ENCODE peak calls at places on chromosomes 13 and 19, in eight cellular contexts. W is type B pancreatic cell; R is activated T-helper 1 cell treated with anti-CD3 and anti-CD28 coated beads, Interleukin-12 subunit alpha, Interleukin-12 subunit beta, Interleukin-2, Interleukin-4 antibody, amounts not matched to agents 30 ng/mL and 10 ng/mL and 1 ng/mL, durations not matched to agents 14 hours and 24 hours and 36 hours; X is AG09309; A is GM12892; L is Caco-2; G is stimulated activated CD4-positive, alpha-beta T cell treated with anti-CD3 and anti-CD28 coated beads, Interleukin-2, amount 100 ng/mL, for 48 hours; Z is CD4-positive, alpha-beta memory T cell. B is an unnamed sample.

GRCh38 chr19:14103310-14103709 is 12.8 kb upstream of the SAMD1 start:
- DNase-seq in W (no peak), R (no peak), X (no peak), A (no peak), L (no peak), G (no peak), Z (no peak), B (no peak)

GRCh38 chr13:35499131-35500051 is 22.9 kb upstream of the MAB21L1 start:
- DNase-seq in W (no peak), R (no peak), X (no peak), A (no peak), L (no peak), G (no peak), Z (no peak), B (peak)

GRCh38 chr19:46718157-46718933 is 1.4 kb upstream of the PRKD2 start:
- DNase-seq in W (no peak), R (peak), X (no peak), A (peak), L (no peak), G (peak), Z (peak), B (no peak)

GRCh38 chr13:39385621-39386231 is 217.3 kb downstream of the LHFPL6 start:
- DNase-seq in W (no peak), R (no peak), X (no peak), A (no peak), L (no peak), G (no peak), Z (no peak), B (no peak)

GRCh38 chr13:69951412-69951811 is 156.2 kb upstream of the ATXN8OS start:
- DNase-seq in W (no peak), R (no peak), X (no peak), A (no peak), L (no peak), G (no peak), Z (no peak), B (no peak)

GRCh38 chr13:90713436-90714133 is 633.9 kb upstream of the MIR17HG start:
- DNase-seq in W (no peak), R (no peak), X (no peak), A (no peak), L (no peak), G (no peak), Z (no peak), B (no peak)

GRCh38 chr19:55005684-55006488 is 32.2 kb downstream of the GP6 start:
- DNase-seq in W (no peak), R (peak), X (no peak), A (no peak), L (peak), G (peak), Z (peak), B (peak)

GRCh38 chr13:74571811-74572210 is 437.6 kb upstream of the KLF12 start:
- DNase-seq in W (no peak), R (no peak), X (no peak), A (no peak), L (no peak), G (no peak), Z (no peak), B (no peak)

GRCh38 chr19:19305066-19305465 is 15.2 kb downstream of the SUGP1 start:
- DNase-seq in W (no peak), R (no peak), X (no peak), A (no peak), L (no peak), G (no peak), Z (no peak), B (no peak)

GRCh38 chr19:16938211-16938610 is 49.4 kb downstream of the F2RL3 start:
- DNase-seq in W (no peak), R (no peak), X (no peak), A (no peak), L (no peak), G (no peak), Z (no peak), B (no peak)

GRCh38 chr13:75398072-75398471 is 83.9 kb downstream of the TBC1D4 start:
- DNase-seq in W (no peak), R (no peak), X (no peak), A (no peak), L (no peak), G (no peak), Z (no peak), B (no peak)

GRCh38 chr13:35470671-35471465 is 5.6 kb downstream of the MAB21L1 start:
- DNase-seq in W (peak), R (no peak), X (no peak), A (no peak), L (no peak), G (no peak), Z (no peak), B (no peak)

GRCh38 chr13:35891973-35892441 is 239.2 kb downstream of the DCLK1 start:
- DNase-seq in W (no peak), R (no peak), X (no peak), A (no peak), L (no peak), G (no peak), Z (no peak), B (no peak)

GRCh38 chr13:114004416-114005205 is 30.7 kb upstream of the C13orf46 start:
- DNase-seq in W (no peak), R (no peak), X (no peak), A (no peak), L (peak), G (no peak), Z (no peak), B (no peak)

GRCh38 chr19:12800344-12800732 is 1.3 kb downstream of the PRDX2 start:
- DNase-seq in W (no peak), R (no peak), X (no peak), A (no peak), L (no peak), G (no peak), Z (no peak), B (no peak)

GRCh38 chr13:31767175-31767900 is 28.0 kb downstream of the RXFP2 start:
- DNase-seq in W (no peak), R (no peak), X (peak), A (no peak), L (no peak), G (no peak), Z (no peak), B (no peak)

GRCh38 chr13:32134241-32134801 is 102.7 kb downstream of the FRY start:
- DNase-seq in W (no peak), R (no peak), X (no peak), A (no peak), L (no peak), G (no peak), Z (no peak), B (no peak)

GRCh38 chr19:43432866-43433673 is 18.4 kb downstream of the TEX101 start:
- DNase-seq in W (no peak), R (peak), X (no peak), A (peak), L (peak), G (peak), Z (peak), B (peak)

GRCh38 chr19:11125994-11126685 is 29.4 kb downstream of the SPC24 start:
- DNase-seq in W (no peak), R (peak), X (no peak), A (no peak), L (peak), G (peak), Z (peak), B (peak)

GRCh38 chr13:41680900-41681299 is 223.6 kb downstream of the RGCC start:
- DNase-seq in W (no peak), R (no peak), X (no peak), A (no peak), L (no peak), G (no peak), Z (no peak), B (no peak)

GRCh38 chr13:110156186-110157065 is 150.5 kb downstream of the COL4A1 start:
- DNase-seq in W (peak), R (no peak), X (no peak), A (no peak), L (no peak), G (no peak), Z (no peak), B (no peak)